ENCODE peak calls at places on chromosomes 12 and 14, in four cellular contexts. C, P, M and N are unnamed samples.

GRCh38 chr12:108612788-108613282 is 15.0 kb upstream of the TMEM119 start:
- DNase-seq in C (no peak), P (no peak), M (no peak), N (peak)

GRCh38 chr14:69335421-69335820 is 62.7 kb downstream of the ERH start:
- DNase-seq in C (no peak), P (no peak), M (no peak), N (no peak)

GRCh38 chr12:56338643-56339422 is at the start of gene IL23A:
- DNase-seq in C (no peak), P (peak), M (no peak), N (peak)

GRCh38 chr12:119841433-119842210 is 35.5 kb downstream of the CIT start:
- DNase-seq in C (no peak), P (no peak), M (no peak), N (no peak)

GRCh38 chr12:127455347-127456265 is 811.4 kb upstream of the TMEM132C start:
- DNase-seq in C (peak), P (no peak), M (no peak), N (peak)

GRCh38 chr14:61460853-61461611 is 139.7 kb downstream of the PRKCH start:
- DNase-seq in C (no peak), P (no peak), M (peak), N (no peak)

GRCh38 chr14:99191663-99192621 is 80.1 kb downstream of the BCL11B start:
- DNase-seq in C (no peak), P (no peak), M (no peak), N (no peak)

GRCh38 chr14:45194964-45195363 is 58.0 kb downstream of the MIS18BP1 start:
- DNase-seq in C (no peak), P (no peak), M (no peak), N (no peak)

GRCh38 chr12:19351346-19351745 is 87.9 kb upstream of the AEBP2 start:
- DNase-seq in C (no peak), P (no peak), M (no peak), N (no peak)

GRCh38 chr14:24439830-24440605 is 2.6 kb downstream of the SDR39U1 start:
- DNase-seq in C (no peak), P (no peak), M (no peak), N (no peak)

GRCh38 chr12:12693111-12693671 is 2.8 kb downstream of the GPR19 start:
- DNase-seq in C (peak), P (peak), M (no peak), N (no peak)

GRCh38 chr12:120290541-120291312 is 976 bp downstream of the RNU4-2 start:
- DNase-seq in C (no peak), P (no peak), M (no peak), N (peak)

GRCh38 chr14:24274101-24274543 is 2.7 kb upstream of the RABGGTA start:
- DNase-seq in C (no peak), P (peak), M (peak), N (no peak)

GRCh38 chr12:52090291-52090690 is 10.8 kb downstream of the SMIM41 start:
- DNase-seq in C (peak), P (no peak), M (no peak), N (no peak)

GRCh38 chr14:45246633-45247173 is 6.3 kb downstream of the MIS18BP1 start:
- DNase-seq in C (no peak), P (no peak), M (no peak), N (no peak)

GRCh38 chr14:100568164-100568997 is 18.8 kb downstream of the BEGAIN start:
- DNase-seq in C (peak), P (no peak), M (no peak), N (peak)

GRCh38 chr14:36424478-36425102 is 95.4 kb downstream of the NKX2-1 start:
- DNase-seq in C (no peak), P (no peak), M (no peak), N (no peak)

GRCh38 chr14:64623576-64624165 is 73.9 kb downstream of the PPP1R36 start:
- DNase-seq in C (no peak), P (no peak), M (no peak), N (no peak)

GRCh38 chr12:130281157-130281799 is 56.4 kb upstream of the PIWIL1 start:
- DNase-seq in C (peak), P (no peak), M (peak), N (peak)

GRCh38 chr14:97025722-97026121 is 228.5 kb downstream of the VRK1 start:
- DNase-seq in C (no peak), P (no peak), M (no peak), N (peak)

GRCh38 chr14:48526307-48526706 is 850.9 kb upstream of the MDGA2 start:
- DNase-seq in C (no peak), P (no peak), M (no peak), N (no peak)

GRCh38 chr14:28055008-28055407 is 711.6 kb upstream of the FOXG1 start:
- DNase-seq in C (no peak), P (no peak), M (no peak), N (no peak)

GRCh38 chr12:23952071-23952470 is 2.6 kb upstream of the SOX5 start:
- DNase-seq in C (no peak), P (no peak), M (no peak), N (no peak)

GRCh38 chr12:54371328-54372112 is 7.2 kb upstream of the GPR84 start:
- DNase-seq in C (peak), P (no peak), M (no peak), N (no peak)

GRCh38 chr14:68637106-68638021 is 155.5 kb downstream of the ZFP36L1 start:
- DNase-seq in C (no peak), P (no peak), M (no peak), N (no peak)

DNA sequence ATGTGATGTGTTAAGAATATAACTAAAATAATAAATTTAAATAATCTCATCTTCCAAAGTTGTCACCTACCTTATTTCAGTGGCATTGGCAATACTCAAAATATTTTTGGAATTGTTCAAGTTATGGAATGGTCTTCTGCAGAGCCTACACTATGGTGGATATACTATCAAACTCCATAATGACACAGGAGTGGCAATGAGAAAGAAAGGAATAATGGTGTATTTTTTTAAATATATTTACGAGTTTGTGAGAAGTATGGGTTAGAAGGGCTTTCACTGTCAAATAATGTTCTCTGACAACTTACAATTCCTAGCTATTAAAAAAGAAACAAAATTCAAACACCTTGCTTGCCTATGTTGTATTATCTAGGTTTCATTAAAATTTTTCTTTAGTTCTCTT is 38.1 kb downstream of the HEATR5A start:
- DNase-seq in C (no peak), P (no peak), M (no peak), N (no peak)
- TF ChIP-seq USF1 in C (no peak), P (no peak), M (no peak), N (no peak)

GRCh38 chr12:88579941-88580871 is at the start of gene KITLG:
- DNase-seq in C (peak), P (no peak), M (peak), N (peak)
- TF ChIP-seq CTCF in C (peak), P (no peak), M (no peak), N (no peak)

GRCh38 chr12:18304609-18305008 is 43.3 kb downstream of the PIK3C2G start:
- DNase-seq in C (no peak), P (no peak), M (no peak), N (no peak)
- TF ChIP-seq USF1 in C (no peak), P (no peak), M (no peak), N (no peak)

DNA sequence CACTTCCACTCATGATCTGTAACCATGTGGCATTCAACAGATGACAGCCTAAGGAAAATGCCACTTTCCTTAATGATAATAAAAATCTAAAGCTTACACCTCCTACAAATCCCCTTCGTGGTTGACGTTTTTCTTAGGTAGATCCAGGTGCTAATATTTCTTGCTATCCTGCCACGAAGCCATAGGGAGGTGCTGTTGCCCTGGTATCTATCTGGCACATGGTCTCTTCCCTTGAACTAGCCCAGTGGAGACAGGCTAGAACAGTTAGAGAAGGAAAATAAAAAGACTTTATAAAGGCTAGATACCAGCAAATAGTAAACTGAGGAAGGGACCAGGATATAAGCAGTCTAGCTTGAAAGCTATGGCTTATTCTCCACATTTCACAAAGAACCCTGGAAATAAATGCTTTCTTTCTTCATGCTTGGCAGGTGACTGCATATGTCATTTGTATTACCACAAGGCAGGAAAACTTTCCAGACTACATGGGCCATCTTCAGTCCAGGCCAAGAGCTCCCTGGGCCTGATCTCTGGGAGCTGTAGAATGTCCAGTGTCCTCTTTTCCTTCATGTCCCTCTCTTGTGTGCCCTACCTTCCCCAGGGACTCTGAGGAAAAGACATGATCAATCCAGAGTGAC is 15.3 kb downstream of the SPIC start:
- DNase-seq in C (no peak), P (no peak), M (peak), N (peak)
- TF ChIP-seq CTCF in C (peak), P (peak), M (peak), N (peak)

GRCh38 chr12:78712834-78713455 is 151.6 kb upstream of the SYT1 start:
- DNase-seq in C (no peak), P (no peak), M (no peak), N (no peak)

GRCh38 chr12:78711954-78712353 is 152.6 kb upstream of the SYT1 start:
- DNase-seq in C (no peak), P (no peak), M (no peak), N (no peak)
- TF ChIP-seq USF1 in C (no peak), P (no peak), M (no peak), N (no peak)

GRCh38 chr14:94320243-94320642 is 2.9 kb downstream of the SERPINA6 start:
- DNase-seq in C (no peak), P (no peak), M (no peak), N (no peak)
- TF ChIP-seq CTCF in C (no peak), P (no peak), M (no peak), N (no peak)

DNA sequence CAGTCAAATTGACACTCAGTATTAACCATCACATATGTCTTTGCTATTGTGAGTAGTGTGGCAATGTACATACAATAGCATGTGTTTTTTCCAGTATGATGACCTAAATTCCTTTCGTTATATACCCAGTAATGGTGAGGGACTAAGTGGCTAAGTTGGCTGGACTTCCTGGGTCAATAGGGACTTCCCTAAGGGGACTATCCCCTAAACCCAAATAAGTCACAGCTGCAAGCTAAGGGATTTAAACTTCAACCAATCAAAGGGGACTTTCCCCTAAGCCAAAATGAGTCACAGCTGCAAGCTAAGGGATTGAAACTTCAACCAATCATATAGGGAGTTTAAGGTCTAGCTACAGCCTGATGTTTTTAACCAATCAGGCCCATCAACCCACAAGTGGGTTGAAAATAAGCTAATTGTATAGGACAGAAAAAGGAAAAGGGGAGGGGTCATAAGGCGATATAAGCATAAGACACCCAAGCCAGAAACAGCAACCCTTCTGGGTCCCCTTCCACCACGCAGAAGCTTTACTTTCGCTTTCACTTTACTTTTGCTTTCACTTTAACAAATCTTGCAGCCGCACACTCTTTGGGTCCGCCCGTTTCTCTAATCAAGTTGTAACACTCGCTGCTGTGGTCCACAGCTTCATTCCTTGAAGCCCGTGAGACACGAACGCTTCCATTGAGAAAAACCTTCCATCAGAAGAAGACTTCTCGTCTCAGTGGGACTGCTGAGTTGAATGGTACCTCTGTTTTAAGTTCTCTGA is 404.4 kb downstream of the FLRT2 start:
- DNase-seq in C (peak), P (peak), M (no peak), N (no peak)
- TF ChIP-seq USF1 in C (no peak), P (no peak), M (no peak), N (no peak)